ENCODE peak calls at places on chromosomes 4 and X, in ten cellular contexts. Q, L, K, U, M, N, W, C, S and J are unnamed samples.

GRCh38 chr4:16677545-16677944 is 220.9 kb downstream of the LDB2 start:
- DNase-seq in Q (no peak), L (peak), K (no peak), U (no peak), M (no peak), N (no peak), W (no peak), C (peak), S (no peak), J (no peak)

GRCh38 chr4:182862921-182863320 is 54.3 kb downstream of the DCTD start:
- DNase-seq in Q (no peak), L (no peak), K (peak), U (no peak), M (peak), N (no peak), W (no peak), C (no peak), S (peak), J (no peak)

GRCh38 chr4:56253631-56254241 is 133.6 kb downstream of the AASDH start:
- DNase-seq in Q (no peak), L (no peak), K (no peak), U (no peak), M (no peak), N (no peak), W (no peak), C (no peak), S (no peak), J (no peak)

GRCh38 chr4:184406915-184407314 is 67.4 kb downstream of the IRF2 start:
- DNase-seq in Q (no peak), L (no peak), K (peak), U (no peak), M (peak), N (no peak), W (no peak), C (peak), S (peak), J (no peak)

GRCh38 chr4:153152453-153153338 is 51.5 kb upstream of the TRIM2 start:
- DNase-seq in Q (no peak), L (peak), K (peak), U (peak), M (peak), N (peak), W (peak), C (peak), S (peak), J (peak)

GRCh38 chr4:25402521-25402920 is 25.5 kb downstream of the ANAPC4 start:
- DNase-seq in Q (no peak), L (peak), K (no peak), U (no peak), M (no peak), N (no peak), W (no peak), C (peak), S (no peak), J (no peak)

GRCh38 chr4:32958586-32958985 is 2238.4 kb downstream of the PCDH7 start:
- DNase-seq in Q (no peak), L (no peak), K (no peak), U (no peak), M (no peak), N (no peak), W (no peak), C (no peak), S (no peak), J (no peak)

GRCh38 chrX:17442898-17443297 is 67.9 kb downstream of the NHS start:
- DNase-seq in Q (peak), L (no peak), K (no peak), U (no peak), M (peak), N (no peak), W (no peak), C (no peak), S (no peak), J (no peak)

GRCh38 chr4:118337954-118338353 is 14.8 kb downstream of the PRSS12 start:
- DNase-seq in Q (peak), L (peak), K (no peak), U (no peak), M (peak), N (no peak), W (no peak), C (no peak), S (no peak), J (no peak)

GRCh38 chr4:75612306-75612705 is 18.0 kb downstream of the CDKL2 start:
- DNase-seq in Q (no peak), L (no peak), K (no peak), U (no peak), M (no peak), N (no peak), W (no peak), C (no peak), S (no peak), J (no peak)

GRCh38 chr4:89820005-89820404 is 17.0 kb downstream of the SNCA start:
- DNase-seq in Q (no peak), L (no peak), K (no peak), U (no peak), M (no peak), N (no peak), W (no peak), C (no peak), S (no peak), J (no peak)

GRCh38 chr4:134313591-134313990 is 112.0 kb upstream of the PABPC4L start:
- DNase-seq in Q (peak), L (no peak), K (no peak), U (no peak), M (no peak), N (no peak), W (no peak), C (no peak), S (no peak), J (no peak)

GRCh38 chr4:25795566-25796454 is 67.0 kb downstream of the SEL1L3 start:
- DNase-seq in Q (peak), L (peak), K (no peak), U (peak), M (peak), N (no peak), W (no peak), C (peak), S (no peak), J (no peak)

DNA sequence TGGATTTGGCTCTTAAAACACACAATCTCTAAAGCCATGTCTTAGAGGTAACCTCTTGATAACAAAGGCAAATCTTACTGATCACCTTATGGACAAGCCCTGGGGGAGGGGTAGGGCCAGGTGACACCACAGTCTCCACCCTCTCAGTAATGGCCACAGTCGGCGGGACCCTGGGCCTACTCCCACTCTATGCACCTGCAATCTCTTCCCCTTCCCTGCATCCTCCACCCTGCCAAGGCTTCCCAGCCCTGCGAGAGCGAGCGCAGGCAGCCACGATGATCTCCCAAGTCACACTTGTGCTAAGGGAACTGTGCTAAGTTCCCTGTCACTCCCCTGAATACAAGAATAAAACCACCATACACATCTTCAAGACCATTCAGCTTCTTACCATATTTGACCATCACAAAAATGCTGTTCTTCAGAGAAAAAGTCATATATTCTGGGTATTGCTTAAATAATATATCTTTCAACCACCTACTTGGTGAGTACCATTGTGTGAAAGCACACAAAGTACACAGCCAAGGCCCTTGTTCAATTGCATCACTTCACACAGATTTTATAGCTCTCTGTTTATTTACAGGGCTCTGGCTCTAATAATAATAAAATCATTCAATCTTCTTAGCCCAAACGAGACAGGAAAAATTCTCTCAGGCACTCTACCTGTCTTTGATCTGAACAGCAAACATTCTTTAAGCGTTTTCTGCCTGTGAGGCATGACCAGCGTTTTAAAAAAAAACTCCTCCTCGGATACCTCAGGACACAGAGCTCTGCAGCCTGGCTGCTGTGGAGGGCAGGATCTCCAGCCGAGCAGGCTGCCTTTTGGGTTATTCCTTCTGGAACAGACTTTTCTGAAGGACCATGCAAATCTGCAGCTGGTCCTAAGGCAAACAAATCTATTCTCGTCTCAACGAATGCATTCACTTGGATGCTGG is 115.7 kb upstream of the MAP3K15 start:
- DNase-seq in Q (no peak), L (no peak), K (no peak), U (peak), M (no peak), N (no peak), W (no peak), C (no peak), S (no peak), J (no peak)
- TF ChIP-seq CTCF in Q (no peak), L (no peak), K (no peak), U (no peak), M (no peak), N (no peak), W (no peak), C (no peak), S (no peak), J (no peak)

DNA sequence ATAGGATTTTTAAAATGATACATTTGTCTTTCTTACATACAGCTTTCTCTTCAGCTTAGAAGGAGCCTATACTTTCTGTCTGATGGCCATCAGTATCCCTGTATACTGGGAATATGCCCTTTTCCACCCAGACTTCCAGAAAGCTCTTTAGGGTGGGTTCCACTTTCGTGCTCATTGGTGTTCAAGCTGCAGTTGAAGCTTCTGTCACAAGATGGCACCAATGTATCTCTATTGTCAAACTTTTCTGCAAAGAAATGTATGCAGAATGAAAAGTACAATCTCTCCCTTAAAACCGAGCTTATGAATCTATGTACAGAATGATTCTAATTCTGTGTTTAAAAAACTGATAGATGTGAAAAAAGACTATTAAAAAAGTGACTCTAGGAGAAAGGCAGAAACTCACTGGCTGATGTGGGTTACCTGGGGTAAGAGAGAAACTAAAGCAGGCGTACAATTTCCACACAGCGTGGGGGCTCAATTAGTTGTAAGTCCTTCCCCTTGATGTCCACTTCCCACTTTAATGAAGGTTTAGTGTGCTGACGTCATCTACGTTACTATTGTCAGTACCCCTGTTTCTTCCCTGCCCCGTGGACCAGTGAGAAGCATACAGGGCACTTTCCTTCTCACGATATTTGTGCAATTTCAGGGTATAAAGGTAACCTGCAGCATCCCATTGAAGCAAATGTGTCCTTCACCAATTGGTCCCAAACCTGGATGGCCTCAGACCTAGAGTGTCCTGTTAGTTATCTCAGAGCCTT is 57.3 kb upstream of the TCEAL2 start:
- DNase-seq in Q (peak), L (peak), K (no peak), U (peak), M (peak), N (peak), W (no peak), C (peak), S (no peak), J (peak)
- TF ChIP-seq CTCF in Q (peak), L (peak), K (peak), U (peak), M (peak), N (peak), W (peak), C (peak), S (no peak), J (peak)

GRCh38 chr4:176967586-176967985 is 174.9 kb upstream of the VEGFC start:
- DNase-seq in Q (no peak), L (no peak), K (no peak), U (no peak), M (no peak), N (no peak), W (no peak), C (no peak), S (no peak), J (no peak)

GRCh38 chr4:176969011-176969410 is 176.3 kb upstream of the VEGFC start:
- DNase-seq in Q (no peak), L (no peak), K (no peak), U (no peak), M (no peak), N (no peak), W (no peak), C (no peak), S (no peak), J (no peak)

GRCh38 chr4:176959980-176960379 is 167.3 kb upstream of the VEGFC start:
- DNase-seq in Q (no peak), L (no peak), K (no peak), U (no peak), M (no peak), N (no peak), W (no peak), C (no peak), S (no peak), J (no peak)

GRCh38 chr4:176964116-176964691 is 171.5 kb upstream of the VEGFC start:
- DNase-seq in Q (no peak), L (no peak), K (no peak), U (no peak), M (peak), N (peak), W (no peak), C (no peak), S (no peak), J (no peak)
- TF ChIP-seq CTCF in Q (peak), L (peak), K (no peak), U (no peak), M (peak), N (peak), W (no peak), C (peak), S (no peak), J (peak)

GRCh38 chr4:41934813-41935651 is at the start of gene TMEM33:
- DNase-seq in Q (peak), L (peak), K (peak), U (peak), M (peak), N (peak), W (peak), C (peak), S (peak), J (peak)
- TF ChIP-seq CTCF in Q (peak), L (no peak), K (no peak), U (no peak), M (no peak), N (no peak), W (peak), C (peak), S (peak), J (no peak)

GRCh38 chrX:107775734-107776511 is at the start of gene TSC22D3:
- DNase-seq in Q (peak), L (peak), K (peak), U (peak), M (peak), N (peak), W (peak), C (peak), S (peak), J (peak)
- TF ChIP-seq CTCF in Q (no peak), L (peak), K (no peak), U (no peak), M (no peak), N (no peak), W (no peak), C (no peak), S (no peak), J (peak)

GRCh38 chr4:80452768-80453167 is 117.2 kb downstream of the CFAP299 start:
- DNase-seq in Q (no peak), L (no peak), K (no peak), U (no peak), M (no peak), N (no peak), W (no peak), C (no peak), S (no peak), J (no peak)

GRCh38 chr4:80459918-80460473 is 124.5 kb downstream of the CFAP299 start:
- DNase-seq in Q (no peak), L (no peak), K (no peak), U (no peak), M (no peak), N (no peak), W (no peak), C (no peak), S (no peak), J (no peak)

GRCh38 chr4:80454561-80454960 is 119.0 kb downstream of the CFAP299 start:
- DNase-seq in Q (no peak), L (no peak), K (no peak), U (no peak), M (no peak), N (no peak), W (no peak), C (no peak), S (no peak), J (no peak)

GRCh38 chr4:80452055-80452454 is 116.5 kb downstream of the CFAP299 start:
- DNase-seq in Q (no peak), L (no peak), K (no peak), U (no peak), M (no peak), N (no peak), W (no peak), C (no peak), S (no peak), J (no peak)

GRCh38 chr4:80454040-80454439 is 118.5 kb downstream of the CFAP299 start:
- DNase-seq in Q (peak), L (peak), K (no peak), U (no peak), M (peak), N (no peak), W (no peak), C (peak), S (no peak), J (no peak)
- TF ChIP-seq CTCF in Q (no peak), L (no peak), K (no peak), U (no peak), M (no peak), N (no peak), W (no peak), C (no peak), S (no peak), J (no peak)

DNA sequence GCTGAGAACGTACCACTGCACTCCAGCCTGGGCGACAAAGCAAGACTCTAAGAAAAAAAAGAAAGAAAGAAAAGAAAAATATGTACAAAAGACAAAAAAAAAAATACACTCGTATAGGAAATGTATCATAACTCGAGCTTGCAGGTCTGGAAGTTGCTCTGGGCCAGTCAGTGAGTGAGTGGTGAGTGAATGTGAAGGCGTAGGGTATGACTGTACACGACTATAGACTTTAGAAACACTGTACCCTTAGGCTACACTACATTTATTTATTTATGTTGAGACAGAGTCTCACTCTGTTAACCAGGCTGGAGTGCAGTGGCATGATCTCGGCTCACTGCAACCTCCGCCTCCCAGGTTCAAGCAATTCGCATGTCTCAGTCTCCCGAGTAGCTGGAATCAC is 29.4 kb downstream of the EVC2 start:
- DNase-seq in Q (peak), L (peak), K (no peak), U (no peak), M (peak), N (no peak), W (no peak), C (no peak), S (no peak), J (no peak)
- TF ChIP-seq CTCF in Q (no peak), L (no peak), K (no peak), U (no peak), M (no peak), N (no peak), W (no peak), C (no peak), S (no peak), J (no peak)

GRCh38 chr4:84166486-84166885 is 332.6 kb downstream of the NKX6-1 start:
- DNase-seq in Q (no peak), L (no peak), K (no peak), U (no peak), M (no peak), N (no peak), W (no peak), C (no peak), S (no peak), J (no peak)

GRCh38 chr4:84167089-84167488 is 332.0 kb downstream of the NKX6-1 start:
- DNase-seq in Q (no peak), L (no peak), K (no peak), U (no peak), M (no peak), N (no peak), W (no peak), C (no peak), S (no peak), J (no peak)

GRCh38 chr4:84171871-84172270 is 327.2 kb downstream of the NKX6-1 start:
- DNase-seq in Q (no peak), L (no peak), K (no peak), U (no peak), M (peak), N (no peak), W (no peak), C (no peak), S (no peak), J (no peak)

GRCh38 chr4:84167579-84167978 is 331.5 kb downstream of the NKX6-1 start:
- DNase-seq in Q (no peak), L (no peak), K (no peak), U (peak), M (no peak), N (no peak), W (no peak), C (no peak), S (no peak), J (no peak)
- TF ChIP-seq CTCF in Q (peak), L (no peak), K (no peak), U (peak), M (peak), N (no peak), W (no peak), C (no peak), S (no peak), J (no peak)

DNA sequence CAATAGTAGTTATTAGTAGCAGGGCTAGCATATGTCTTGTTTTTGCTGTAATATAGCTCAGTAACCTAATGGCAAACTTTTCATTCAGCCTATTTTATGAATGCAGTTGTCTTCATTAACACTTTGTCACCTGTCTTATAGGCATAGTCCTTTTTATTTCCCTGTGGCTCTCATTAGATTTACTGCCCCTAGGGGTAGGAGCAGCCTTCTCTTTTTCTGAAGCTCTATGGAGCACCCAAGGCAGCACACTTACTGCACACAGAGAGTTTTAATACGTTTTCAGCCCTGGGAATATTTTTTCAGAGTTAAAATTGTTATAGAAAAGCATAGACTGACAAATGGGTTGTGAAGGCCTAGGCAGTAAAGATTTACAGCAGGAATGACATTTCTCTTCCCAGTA is 406.8 kb downstream of the TMA16 start:
- DNase-seq in Q (no peak), L (no peak), K (no peak), U (no peak), M (no peak), N (no peak), W (no peak), C (no peak), S (no peak), J (no peak)
- TF ChIP-seq CTCF in Q (no peak), L (no peak), K (no peak), U (no peak), M (no peak), N (no peak), W (no peak), C (no peak), S (no peak), J (no peak)